ENCODE peak calls at places on chromosomes 7 and 10, in seven cellular contexts. Q is ELR, G is lung microvascular endothelial cell, P is bronchial epithelial cell, U is DMS 273 treated with DMSO at 0.1 percent for 48 hours, Z is endothelial cell, N is SW480. R is an unnamed sample.

GRCh38 chr10:88095291-88095721 is 231.9 kb downstream of the PTEN start:
- DNase-seq in Z (no peak), P (peak; percentile 97), Q (peak; percentile 22), N (no peak), G (no peak), U (no peak), R (peak; percentile 97)

GRCh38 chr10:75502838-75503237 is 71.4 kb downstream of the LRMDA start:
- DNase-seq in N (no peak), P (no peak), U (no peak), Z (no peak), G (no peak), Q (no peak), R (no peak)

GRCh38 chr7:25656581-25657026 is 428.3 kb upstream of the NPVF start:
- DNase-seq in U (no peak), P (no peak), N (no peak), Z (no peak), G (no peak), Q (no peak), R (peak; percentile 18)

GRCh38 chr10:89954787-89955566 is 253.6 kb downstream of the KIF20B start:
- DNase-seq in N (peak; percentile 15), G (no peak), P (peak; percentile 18), Q (peak; percentile 5), Z (no peak), U (no peak), R (no peak)

GRCh38 chr10:77360121-77360520 is 277.5 kb downstream of the KCNMA1 start:
- DNase-seq in Q (peak; percentile 42), P (no peak), Z (no peak), U (no peak), G (no peak), N (no peak), R (peak; percentile 82)

GRCh38 chr7:43666938-43667337 is 62.4 kb downstream of the COA1 start:
- DNase-seq in U (no peak), G (no peak), N (no peak), P (peak; percentile 45), Q (peak; percentile 45), Z (no peak), R (peak; percentile 68)

GRCh38 chr7:107115762-107116540 is 52.9 kb upstream of the HBP1 start:
- DNase-seq in P (no peak), Z (no peak), G (no peak), N (no peak), Q (no peak), U (no peak), R (no peak)

GRCh38 chr7:99079104-99079503 is 64.8 kb downstream of the SMURF1 start:
- DNase-seq in U (no peak), G (no peak), Z (no peak), Q (no peak), N (no peak), P (no peak), R (peak; percentile 37)

R was measured in EH.